ENCODE peak calls at places on chromosomes 3 and 15, in seven cellular contexts. Y is K562, D is HCT116, C is SK-N-SH, R is HepG2, L is H1, K is GM12878. T is an unnamed sample.

GRCh38 chr15:44038801-44039200 is 156.3 kb downstream of the FRMD5 start:
- DNase-seq in D (no peak), Y (no peak), K (no peak), L (peak; percentile 39), C (no peak), R (peak; percentile 11), T (no peak)

GRCh38 chr15:58985443-58985842 is 2.0 kb upstream of the RNF111 start:
- DNase-seq in D (no peak), L (no peak), K (no peak), R (peak; percentile 11), C (no peak), Y (no peak), T (no peak)

GRCh38 chr3:67075295-67075694 is 77.2 kb downstream of the KBTBD8 start:
- DNase-seq in L (no peak), C (no peak), Y (no peak), D (no peak), R (no peak), K (no peak), T (no peak)

GRCh38 chr3:183193762-183194701 is 31.5 kb upstream of the LAMP3 start:
- DNase-seq in C (no peak), R (no peak), L (no peak), Y (no peak), D (no peak), K (no peak), T (peak; percentile 94)

GRCh38 chr3:189530822-189531221 is 100.4 kb upstream of the TP63 start:
- DNase-seq in R (no peak), K (no peak), C (no peak), Y (no peak), D (peak; percentile 19), L (no peak), T (no peak)

GRCh38 chr15:76197703-76198455 is 113.4 kb downstream of the ETFA start:
- DNase-seq in L (no peak), K (no peak), Y (no peak), C (no peak), R (no peak), D (peak; percentile 51), T (no peak)

GRCh38 chr15:77336006-77336405 is 83.9 kb downstream of the PEAK1 start:
- DNase-seq in R (no peak), D (no peak), C (no peak), K (no peak), Y (no peak), L (no peak), T (peak; percentile 28)

GRCh38 chr15:68332266-68332665 is 54.7 kb downstream of the FEM1B start:
- DNase-seq in Y (no peak), C (no peak), D (no peak), K (no peak), R (no peak), L (no peak), T (no peak)

GRCh38 chr3:146382386-146382785 is 87.0 kb downstream of the PLSCR2 start:
- DNase-seq in K (no peak), Y (no peak), R (peak; percentile 5), L (no peak), C (no peak), D (peak; percentile 19), T (peak; percentile 38)

GRCh38 chr3:173395073-173395411 is 2.5 kb upstream of the NLGN1 start:
- DNase-seq in K (no peak), Y (no peak), D (no peak), C (no peak), R (no peak), L (no peak), T (no peak)

GRCh38 chr3:141457624-141458236 is 29.1 kb upstream of the RASA2 start:
- DNase-seq in C (no peak), Y (no peak), L (no peak), D (no peak), K (no peak), R (peak; percentile 75), T (no peak)

GRCh38 chr15:88113909-88114308 is 142.6 kb downstream of the NTRK3 start:
- DNase-seq in R (no peak), L (no peak), K (no peak), C (no peak), D (no peak), Y (no peak), T (no peak)

GRCh38 chr15:51846463-51847230 is 17.2 kb downstream of the TMOD3 start:
- DNase-seq in C (no peak), D (peak; percentile 87), Y (peak; percentile 22), R (no peak), K (no peak), L (no peak), T (no peak)

GRCh38 chr3:185552358-185552877 is at the start of gene LIPH:
- DNase-seq in K (peak; percentile 61), D (peak; percentile 76), R (no peak), C (no peak), Y (peak; percentile 57), L (no peak), T (peak; percentile 91)

GRCh38 chr15:75659928-75660645 is 12.4 kb downstream of the SNX33 start:
- DNase-seq in L (no peak), K (no peak), Y (no peak), D (no peak), C (peak; percentile 82), R (no peak), T (no peak)

GRCh38 chr3:196493292-196493691 is 10.3 kb downstream of the RNF168 start:
- DNase-seq in D (no peak), L (no peak), Y (no peak), R (no peak), C (no peak), K (no peak), T (no peak)

GRCh38 chr15:43515731-43516130 is 1.7 kb upstream of the MAP1A start:
- DNase-seq in D (no peak), Y (no peak), L (no peak), C (no peak), R (no peak), K (no peak), T (no peak)

GRCh38 chr15:39592500-39592899 is 11.6 kb downstream of the THBS1 start:
- DNase-seq in D (no peak), Y (no peak), C (no peak), K (no peak), R (no peak), L (no peak), T (no peak)

GRCh38 chr15:63899193-63899592 is 65.4 kb upstream of the HERC1 start:
- DNase-seq in Y (no peak), K (no peak), L (no peak), C (no peak), D (no peak), R (no peak), T (no peak)

GRCh38 chr15:43958894-43959330 is 132.1 kb downstream of the WDR76 start:
- DNase-seq in L (no peak), C (no peak), K (no peak), D (peak; percentile 13), R (no peak), Y (no peak), T (no peak)

GRCh38 chr3:99084825-99085224 is 183.3 kb upstream of the DCBLD2 start:
- DNase-seq in Y (no peak), L (no peak), R (no peak), C (no peak), D (no peak), K (no peak), T (no peak)
- TF ChIP-seq JUND in Y (no peak), L (no peak), R (no peak), C (no peak), D (no peak), K (no peak), T (no peak)

GRCh38 chr3:25532763-25533162 is 104.7 kb downstream of the RARB start:
- DNase-seq in Y (peak; percentile 59), D (peak; percentile 26), L (peak; percentile 13), K (no peak), C (no peak), R (peak; percentile 15), T (no peak)
- TF ChIP-seq JUND in Y (no peak), D (no peak), L (no peak), K (no peak), C (no peak), R (no peak), T (no peak)

GRCh38 chr3:186708983-186709679 is 8.0 kb upstream of the KNG1 start:
- DNase-seq in D (no peak), L (no peak), K (no peak), C (no peak), R (no peak), Y (peak; percentile 34), T (no peak)

GRCh38 chr3:186700267-186700666 is 16.9 kb upstream of the KNG1 start:
- DNase-seq in D (no peak), K (no peak), L (no peak), R (no peak), C (no peak), Y (peak; percentile 69), T (no peak)

DNA sequence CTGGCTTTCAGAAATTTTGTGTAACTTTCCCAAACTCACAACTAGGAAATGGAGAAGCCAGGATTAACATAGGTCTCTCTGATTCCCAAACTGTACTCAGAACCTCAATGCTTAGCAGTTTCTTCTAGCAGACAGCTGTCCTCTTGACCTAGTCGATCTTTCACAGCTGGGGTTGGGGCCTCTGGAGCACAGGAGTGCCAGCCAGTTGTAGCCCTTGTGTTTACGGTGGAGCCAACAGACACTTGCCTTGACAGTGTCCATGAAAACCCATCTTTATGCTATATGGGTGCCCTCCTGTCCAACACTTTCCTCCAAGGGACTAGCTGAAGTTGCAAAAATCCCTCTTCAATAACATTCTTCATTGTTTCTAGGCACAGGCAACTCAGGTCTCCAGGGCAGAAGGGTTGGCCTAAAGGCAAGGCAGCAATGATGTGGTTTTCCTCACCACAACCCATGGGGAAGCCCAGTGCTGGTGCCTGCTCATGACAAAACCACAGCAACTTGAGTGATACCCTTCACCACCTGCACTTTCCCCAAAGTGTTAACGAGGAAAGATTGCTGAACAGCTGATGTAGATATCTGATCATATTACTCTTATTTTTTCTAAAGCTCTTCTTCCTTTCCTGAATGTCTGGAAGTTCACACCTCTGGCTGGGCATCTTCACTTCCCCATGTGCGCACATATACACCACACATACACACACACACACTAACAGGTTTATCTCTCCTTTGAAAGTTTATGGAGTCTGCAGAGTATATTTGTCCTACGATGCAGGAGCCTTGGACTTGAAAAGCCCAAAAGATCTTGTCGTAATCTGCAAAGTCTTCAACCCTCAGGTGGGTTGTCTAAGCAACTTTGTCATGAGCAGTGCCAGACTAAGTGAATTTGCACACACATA is 11.0 kb upstream of the KNG1 start:
- DNase-seq in C (no peak), R (no peak), D (no peak), L (no peak), Y (no peak), K (peak; percentile 12), T (no peak)
- TF ChIP-seq JUND in C (no peak), R (no peak), D (no peak), L (no peak), Y (no peak), K (no peak), T (no peak)

DNA sequence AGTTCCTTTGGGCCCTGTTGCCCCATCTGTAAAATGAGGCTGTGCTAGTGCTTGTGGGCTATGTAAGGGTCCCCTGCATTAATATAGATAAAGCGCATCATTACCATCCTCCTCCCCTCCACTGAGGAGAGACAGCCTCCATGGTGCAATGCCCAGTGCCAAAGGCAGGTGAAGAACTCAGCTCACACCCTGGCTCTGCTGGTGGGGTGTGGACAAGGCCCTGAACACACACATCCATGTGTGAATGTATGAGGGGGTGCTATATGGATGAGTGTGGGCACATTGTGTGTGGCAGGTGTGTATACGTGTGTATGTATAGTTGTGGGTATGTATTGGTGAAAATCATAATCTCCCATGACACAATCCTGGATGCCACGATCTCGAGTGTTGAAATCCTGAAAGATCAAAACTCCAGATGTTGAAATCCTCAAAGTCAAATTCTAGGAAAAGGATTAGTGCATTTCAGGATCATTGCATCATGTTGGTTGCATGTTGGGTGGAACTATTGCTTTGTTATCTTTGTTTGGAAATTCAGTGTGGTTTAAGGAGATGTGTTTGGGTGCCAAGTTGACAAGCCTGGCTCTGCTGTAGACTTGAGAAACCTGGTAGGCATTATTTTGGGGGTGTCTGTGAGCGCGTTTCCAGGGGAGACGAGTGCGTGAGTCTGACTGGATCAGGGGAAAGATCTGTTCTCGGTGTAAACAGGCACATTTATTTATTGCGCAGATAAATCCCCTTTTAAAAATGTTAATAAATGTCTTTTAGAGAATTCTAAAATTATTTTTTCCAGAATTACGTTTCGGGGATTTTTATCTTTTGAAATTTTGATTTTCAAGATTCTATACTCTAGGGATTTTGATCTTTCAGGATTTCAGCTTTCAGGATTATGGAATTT is 42.0 kb upstream of the SEC61A1 start:
- DNase-seq in D (no peak), Y (no peak), L (no peak), C (no peak), K (no peak), R (peak; percentile 29), T (no peak)
- TF ChIP-seq JUND in D (no peak), Y (peak; percentile 53), L (no peak), C (no peak), K (no peak), R (no peak), T (no peak)